ENCODE peak calls at places on chromosomes 3 and 15, in ten cellular contexts. A, C, M, Z, X, V, Q, W, B and K are unnamed samples.

GRCh38 chr15:100663550-100664335 is 61.4 kb downstream of the ASB7 start:
- DNase-seq in A (no peak), C (peak; percentile 70), M (no peak), Z (no peak), X (no peak), V (no peak), Q (no peak), W (no peak), B (no peak), K (no peak)

GRCh38 chr3:9704343-9705322 is 1.0 kb downstream of the CPNE9 start:
- DNase-seq in A (no peak), C (peak; percentile 43), M (no peak), Z (peak; percentile 84), X (peak; percentile 55), V (no peak), Q (no peak), W (peak; percentile 85), B (peak; percentile 53), K (no peak)

GRCh38 chr3:53123953-53124352 is 6.3 kb downstream of the RFT1 start:
- DNase-seq in A (no peak), C (no peak), M (no peak), Z (no peak), X (no peak), V (no peak), Q (no peak), W (no peak), B (no peak), K (no peak)

GRCh38 chr15:28107111-28107893 is 8.2 kb upstream of the OCA2 start:
- DNase-seq in A (peak; percentile 12), C (peak; percentile 40), M (no peak), Z (peak; percentile 86), X (no peak), V (peak; percentile 74), Q (no peak), W (peak; percentile 57), B (no peak), K (no peak)

GRCh38 chr15:75037685-75038084 is 14.3 kb downstream of the PPCDC start:
- DNase-seq in A (no peak), C (no peak), M (no peak), Z (no peak), X (no peak), V (no peak), Q (no peak), W (no peak), B (no peak), K (no peak)

GRCh38 chr3:23071758-23072157 is 131.4 kb upstream of the UBE2E2 start:
- DNase-seq in A (peak; percentile 27), C (no peak), M (no peak), Z (no peak), X (peak; percentile 50), V (no peak), Q (peak; percentile 8), W (no peak), B (no peak), K (no peak)

GRCh38 chr3:49518441-49518840 is 35.8 kb upstream of the BSN start:
- DNase-seq in A (no peak), C (no peak), M (no peak), Z (no peak), X (no peak), V (no peak), Q (no peak), W (no peak), B (no peak), K (no peak)

GRCh38 chr3:111568906-111569305 is 26.2 kb downstream of the ZBED2 start:
- DNase-seq in A (no peak), C (no peak), M (no peak), Z (no peak), X (no peak), V (no peak), Q (no peak), W (no peak), B (no peak), K (no peak)

GRCh38 chr3:192011137-192011536 is 550.2 kb downstream of the PYDC2 start:
- DNase-seq in A (no peak), C (peak; percentile 1), M (no peak), Z (no peak), X (no peak), V (no peak), Q (no peak), W (no peak), B (no peak), K (no peak)

GRCh38 chr3:116111765-116112164 is 333.5 kb downstream of the LSAMP start:
- DNase-seq in A (no peak), C (no peak), M (no peak), Z (no peak), X (no peak), V (no peak), Q (no peak), W (no peak), B (no peak), K (no peak)

GRCh38 chr15:31135523-31135922 is 34.0 kb upstream of the TRPM1 start:
- DNase-seq in A (no peak), C (no peak), M (no peak), Z (no peak), X (no peak), V (no peak), Q (no peak), W (no peak), B (no peak), K (no peak)

GRCh38 chr3:10919636-10920035 is 72.9 kb upstream of the SLC6A1 start:
- DNase-seq in A (no peak), C (no peak), M (no peak), Z (no peak), X (no peak), V (peak; percentile 33), Q (no peak), W (no peak), B (no peak), K (no peak)

DNA sequence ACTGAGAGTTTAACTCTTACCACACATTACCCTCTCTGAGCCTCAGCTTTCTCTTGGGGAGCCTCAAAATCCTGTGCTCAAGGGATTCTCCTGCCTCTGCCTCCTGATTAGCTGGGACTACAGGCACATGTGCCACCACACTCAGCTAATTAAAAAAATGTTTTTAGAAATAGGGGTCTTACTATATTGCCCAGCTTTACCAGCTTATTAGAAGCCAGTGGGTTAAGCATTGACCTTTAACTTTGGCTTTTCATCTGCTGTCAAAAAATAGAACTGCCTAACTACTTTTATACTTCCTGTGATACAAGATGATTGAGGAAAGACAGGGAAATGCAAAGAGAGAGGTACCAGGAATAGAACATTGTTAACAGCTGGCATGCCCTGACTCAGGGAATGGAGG is 27.3 kb downstream of the MYO1E start:
- DNase-seq in A (no peak), C (no peak), M (no peak), Z (no peak), X (no peak), V (no peak), Q (no peak), W (no peak), B (no peak), K (no peak)
- TF ChIP-seq CTCF in A (no peak), C (no peak), M (no peak), Z (no peak), X (no peak), V (no peak), Q (no peak), W (no peak), B (no peak), K (no peak)

GRCh38 chr3:42013652-42014442 is 51.9 kb upstream of the ULK4 start:
- DNase-seq in A (peak; percentile 38), C (no peak), M (no peak), Z (peak; percentile 91), X (peak; percentile 35), V (no peak), Q (peak; percentile 52), W (peak; percentile 75), B (no peak), K (no peak)
- TF ChIP-seq CTCF in A (no peak), C (no peak), M (no peak), Z (peak; percentile 8), X (peak; percentile 18), V (no peak), Q (no peak), W (no peak), B (no peak), K (no peak)

GRCh38 chr3:147395975-147396708 is 10.2 kb downstream of the ZIC4 start:
- DNase-seq in A (no peak), C (no peak), M (no peak), Z (peak; percentile 71), X (no peak), V (peak; percentile 46), Q (no peak), W (no peak), B (no peak), K (no peak)

GRCh38 chr3:147396709-147397046 is 9.7 kb downstream of the ZIC4 start:
- DNase-seq in A (no peak), C (no peak), M (no peak), Z (peak; percentile 39), X (no peak), V (no peak), Q (no peak), W (no peak), B (no peak), K (no peak)

GRCh38 chr3:147398841-147399534 is 7.4 kb downstream of the ZIC4 start:
- DNase-seq in A (no peak), C (no peak), M (no peak), Z (no peak), X (no peak), V (peak; percentile 14), Q (no peak), W (no peak), B (no peak), K (no peak)

GRCh38 chr3:147397911-147398809 is 8.2 kb downstream of the ZIC4 start:
- DNase-seq in A (no peak), C (no peak), M (no peak), Z (peak; percentile 42), X (no peak), V (peak; percentile 33), Q (no peak), W (no peak), B (no peak), K (no peak)

DNA sequence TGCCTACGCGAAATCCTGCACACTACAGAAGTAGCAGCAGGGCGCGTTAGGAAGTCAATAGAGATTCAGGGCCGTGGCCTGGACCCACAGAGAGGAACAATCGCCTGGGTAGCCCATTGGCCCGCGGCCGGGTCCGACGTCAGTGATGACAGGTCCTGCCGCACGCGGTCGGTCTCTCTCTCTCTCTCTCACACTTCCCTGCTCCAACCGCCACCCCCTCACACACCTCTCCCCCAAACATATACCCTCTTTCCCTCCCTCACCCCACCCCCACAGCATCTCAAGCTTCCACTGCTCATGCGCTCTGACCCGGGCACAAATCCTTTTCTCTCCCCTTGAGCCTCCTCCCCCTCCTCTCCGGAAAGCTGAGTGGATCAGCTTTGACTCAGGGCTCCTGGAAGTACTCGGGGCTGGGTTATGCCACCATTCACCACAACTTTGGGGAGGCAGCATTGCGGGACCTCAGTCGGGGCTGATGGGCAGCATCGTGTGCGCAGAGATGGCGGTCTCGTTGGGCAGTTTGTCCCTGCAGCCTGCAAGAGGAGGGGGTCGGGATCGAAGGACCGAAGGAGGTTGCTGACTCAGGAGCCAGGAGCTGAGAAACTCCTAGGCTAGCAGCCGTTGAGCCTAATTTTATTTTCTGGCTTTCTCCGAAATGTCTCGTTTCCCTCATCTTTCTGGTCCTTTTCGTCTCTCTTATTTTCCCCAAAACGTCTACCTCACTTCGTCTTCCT is 9.0 kb downstream of the ZIC4 start:
- DNase-seq in A (no peak), C (no peak), M (no peak), Z (peak; percentile 56), X (no peak), V (peak; percentile 66), Q (no peak), W (no peak), B (no peak), K (no peak)
- TF ChIP-seq CTCF in A (no peak), C (no peak), M (no peak), Z (no peak), X (no peak), V (no peak), Q (no peak), W (no peak), B (no peak), K (no peak)

GRCh38 chr3:118636841-118637240 is 397.8 kb downstream of the IGSF11 start:
- DNase-seq in A (no peak), C (no peak), M (no peak), Z (no peak), X (no peak), V (no peak), Q (no peak), W (no peak), B (peak; percentile 11), K (no peak)
- TF ChIP-seq CTCF in A (no peak), C (no peak), M (no peak), Z (no peak), X (no peak), V (no peak), Q (no peak), W (peak; percentile 30), B (no peak), K (peak; percentile 16)